ENCODE peak calls at places on chromosomes 13 and 19, in four cellular contexts. Y is sigmoid colon, C is HT1080, R is fibroblast of lung. Z is an unnamed sample.

GRCh38 chr19:35545855-35546381 is 492 bp downstream of the TMEM147 start:
- DNase-seq in C (peak), Y (peak), R (peak), Z (peak)

GRCh38 chr19:45153339-45154063 is 7.3 kb downstream of the NKPD1 start:
- DNase-seq in C (no peak), Y (no peak), R (peak), Z (peak)

GRCh38 chr19:38685666-38686529 is 38.4 kb downstream of the ACTN4 start:
- DNase-seq in R (peak), Y (no peak), C (peak), Z (no peak)

GRCh38 chr13:50277127-50277526 is 261.9 kb downstream of the KCNRG start:
- DNase-seq in R (no peak), Y (no peak), C (no peak), Z (no peak)

GRCh38 chr19:48400018-48400742 is 6.7 kb downstream of the GRIN2D start:
- DNase-seq in C (peak), Y (peak), R (peak), Z (no peak)

GRCh38 chr13:97274782-97275252 is 52.7 kb downstream of the MBNL2 start:
- DNase-seq in Y (no peak), C (peak), R (peak), Z (no peak)

GRCh38 chr13:99312493-99312883 is 5.3 kb upstream of the GPR183 start:
- DNase-seq in R (peak), Y (peak), C (peak), Z (no peak)

GRCh38 chr13:79491715-79492114 is 10.8 kb downstream of the NDFIP2 start:
- DNase-seq in R (peak), Y (no peak), C (no peak), Z (no peak)

GRCh38 chr19:18278521-18279265 is 2.7 kb downstream of the JUND start:
- DNase-seq in R (no peak), Y (no peak), C (no peak), Z (peak)

GRCh38 chr13:113883314-113883811 is 19.5 kb upstream of the GAS6 start:
- DNase-seq in Y (no peak), C (no peak), R (no peak), Z (no peak)

GRCh38 chr13:85562282-85562681 is 236.9 kb downstream of the SLITRK6 start:
- DNase-seq in R (no peak), C (no peak), Y (no peak), Z (no peak)

GRCh38 chr13:30157616-30157993 is 149.7 kb downstream of the KATNAL1 start:
- DNase-seq in R (no peak), Y (no peak), C (no peak), Z (no peak)

GRCh38 chr19:38849746-38850230 is at the start of gene HNRNPL:
- DNase-seq in C (no peak), Y (no peak), R (no peak), Z (peak)

GRCh38 chr19:58001895-58002369 is 688 bp downstream of the ZNF606 start:
- DNase-seq in C (peak), R (peak), Y (no peak), Z (peak)

GRCh38 chr19:50258918-50259372 is 55.5 kb downstream of the MYH14 start:
- DNase-seq in R (no peak), C (no peak), Y (no peak), Z (no peak)

GRCh38 chr19:37669336-37669963 is 14.2 kb upstream of the ZFP30 start:
- DNase-seq in R (no peak), Y (no peak), C (no peak), Z (no peak)

GRCh38 chr19:19642506-19643157 is 825 bp downstream of the GMIP start:
- DNase-seq in R (no peak), Y (no peak), C (no peak), Z (no peak)

GRCh38 chr19:49469828-49470614 is 4.0 kb upstream of the FLT3LG start:
- DNase-seq in C (no peak), R (no peak), Y (no peak), Z (peak)

GRCh38 chr19:16203256-16204004 is 5.7 kb downstream of the AP1M1 start:
- DNase-seq in Y (no peak), R (no peak), C (no peak), Z (no peak)

GRCh38 chr19:10766681-10767201 is 48.9 kb downstream of the DNM2 start:
- DNase-seq in C (no peak), R (peak), Y (no peak), Z (no peak)

GRCh38 chr13:64041296-64041695 is 2625.6 kb upstream of the PCDH20 start:
- DNase-seq in Y (no peak), R (peak), C (no peak), Z (no peak)

GRCh38 chr13:49343731-49344130 is 96.0 kb downstream of the CDADC1 start:
- DNase-seq in Y (no peak), R (no peak), C (no peak), Z (no peak)

GRCh38 chr19:11552666-11553372 is 6.2 kb downstream of the ELOF1 start:
- DNase-seq in Y (peak), C (no peak), R (no peak), Z (no peak)